ENCODE peak calls at places on chromosomes 12 and 14, in six cellular contexts. T, F, S, U, A and W are unnamed samples.

GRCh38 chr12:1277905-1278304 is 286.9 kb downstream of the ERC1 start:
- DNase-seq in T (no peak), F (no peak), S (peak), U (no peak), A (no peak), W (peak)

GRCh38 chr12:49985981-49986380 is 13.2 kb downstream of the AQP6 start:
- DNase-seq in T (no peak), F (no peak), S (no peak), U (no peak), A (no peak), W (no peak)

GRCh38 chr12:54299515-54300266 is 1.1 kb downstream of the NFE2 start:
- DNase-seq in T (no peak), F (no peak), S (no peak), U (no peak), A (no peak), W (no peak)

GRCh38 chr14:32203928-32204357 is 874 bp upstream of the RNU6-8 start:
- DNase-seq in T (no peak), F (no peak), S (peak), U (no peak), A (no peak), W (peak)

GRCh38 chr12:2221030-2221621 is 168.3 kb downstream of the CACNA1C start:
- DNase-seq in T (no peak), F (no peak), S (no peak), U (no peak), A (no peak), W (no peak)

GRCh38 chr12:98262886-98263285 is 252.5 kb upstream of the TMPO start:
- DNase-seq in T (no peak), F (no peak), S (no peak), U (no peak), A (no peak), W (no peak)

GRCh38 chr12:121693155-121693554 is 19.4 kb upstream of the TMEM120B start:
- DNase-seq in T (no peak), F (no peak), S (no peak), U (no peak), A (no peak), W (no peak)

GRCh38 chr12:67067453-67068203 is 201.5 kb upstream of the CAND1 start:
- DNase-seq in T (no peak), F (no peak), S (no peak), U (no peak), A (no peak), W (no peak)

GRCh38 chr12:11568762-11569478 is 80.6 kb upstream of the ETV6 start:
- DNase-seq in T (no peak), F (no peak), S (peak), U (no peak), A (no peak), W (no peak)

GRCh38 chr12:6167327-6168280 is 32.6 kb upstream of the CD9 start:
- DNase-seq in T (peak), F (peak), S (peak), U (peak), A (no peak), W (peak)

GRCh38 chr14:88129306-88130056 is 124.5 kb downstream of the GPR65 start:
- DNase-seq in T (no peak), F (no peak), S (peak), U (no peak), A (no peak), W (no peak)

GRCh38 chr12:74539765-74540526 is 2.3 kb downstream of the ATXN7L3B start:
- DNase-seq in T (no peak), F (no peak), S (peak), U (no peak), A (no peak), W (no peak)

GRCh38 chr12:128008341-128008740 is 258.6 kb upstream of the TMEM132C start:
- DNase-seq in T (no peak), F (no peak), S (no peak), U (no peak), A (no peak), W (no peak)

GRCh38 chr12:121509339-121509738 is 71.5 kb downstream of the KDM2B start:
- DNase-seq in T (no peak), F (no peak), S (no peak), U (no peak), A (no peak), W (no peak)

GRCh38 chr12:40172879-40173278 is 51.9 kb upstream of the LRRK2 start:
- DNase-seq in T (no peak), F (no peak), S (no peak), U (no peak), A (no peak), W (no peak)

GRCh38 chr12:96906498-96906848 is 584 bp upstream of the NEDD1 start:
- DNase-seq in T (no peak), F (no peak), S (no peak), U (peak), A (no peak), W (no peak)

GRCh38 chr14:61581955-61582615 is 113.2 kb upstream of the HIF1A start:
- DNase-seq in T (no peak), F (no peak), S (no peak), U (no peak), A (no peak), W (no peak)

GRCh38 chr14:89899917-89900680 is 54.4 kb downstream of the EFCAB11 start:
- DNase-seq in T (no peak), F (no peak), S (peak), U (no peak), A (no peak), W (peak)

GRCh38 chr14:28461379-28461778 is 305.2 kb upstream of the FOXG1 start:
- DNase-seq in T (no peak), F (no peak), S (no peak), U (no peak), A (no peak), W (no peak)

GRCh38 chr12:57844725-57845477 is 1.6 kb downstream of the CTDSP2 start:
- DNase-seq in T (peak), F (peak), S (peak), U (peak), A (no peak), W (peak)

GRCh38 chr14:100674897-100675618 is 51.6 kb upstream of the DLK1 start:
- DNase-seq in T (no peak), F (no peak), S (no peak), U (no peak), A (no peak), W (no peak)

GRCh38 chr12:6772331-6772695 is at the start of gene LAG3:
- DNase-seq in T (no peak), F (no peak), S (no peak), U (no peak), A (no peak), W (no peak)

GRCh38 chr12:65740873-65741600 is 83.2 kb upstream of the HMGA2 start:
- DNase-seq in T (peak), F (peak), S (peak), U (peak), A (no peak), W (peak)

GRCh38 chr12:64304571-64304970 is 82.5 kb upstream of the KICS2 start:
- DNase-seq in T (no peak), F (no peak), S (no peak), U (no peak), A (no peak), W (no peak)

GRCh38 chr12:12881495-12881894 is 9.9 kb upstream of the GPRC5A start:
- DNase-seq in T (no peak), F (no peak), S (no peak), U (no peak), A (no peak), W (no peak)

GRCh38 chr12:68873316-68873715 is 59.7 kb downstream of the CPM start:
- DNase-seq in T (no peak), F (no peak), S (no peak), U (no peak), A (no peak), W (no peak)

GRCh38 chr12:94649349-94650142 is 811 bp downstream of the TMCC3 start:
- DNase-seq in T (no peak), F (peak), S (peak), U (peak), A (no peak), W (peak)

GRCh38 chr12:750356-751191 is 1.8 kb upstream of the WNK1 start:
- DNase-seq in T (no peak), F (no peak), S (peak), U (no peak), A (no peak), W (no peak)

GRCh38 chr12:53005215-53005985 is 856 bp upstream of the EIF4B start:
- DNase-seq in T (no peak), F (peak), S (peak), U (no peak), A (no peak), W (no peak)

GRCh38 chr14:101226603-101227425 is 323.3 kb upstream of the RTL1 start:
- DNase-seq in T (no peak), F (no peak), S (no peak), U (no peak), A (no peak), W (no peak)

GRCh38 chr14:34496679-34497513 is 34.9 kb upstream of the SPTSSA start:
- DNase-seq in T (peak), F (peak), S (no peak), U (peak), A (no peak), W (no peak)

GRCh38 chr14:68594737-68595380 is 198.0 kb downstream of the ZFP36L1 start:
- DNase-seq in T (no peak), F (no peak), S (no peak), U (no peak), A (no peak), W (no peak)